ENCODE peak calls at places on chromosomes 5 and 9, in seven cellular contexts. One of them, this sample, is unnamed.
A peak's percentile ranks its signal among the peaks of the same experiment; 100 is the strongest.

GRCh38 chr5:177468329-177469058 is 4.9 kb downstream of the DBN1 start:
- DNase-seq in esophagus squamous epithelium: no peak
- DNase-seq in naive thymus-derived CD4-positive, alpha-beta T cell: no peak
- DNase-seq in dorsolateral prefrontal cortex: no peak
- DNase-seq in neuronal stem cell: no peak
- DNase-seq in caudate nucleus: no peak
- DNase-seq in uterus: no peak
- DNase-seq in this sample: no peak

GRCh38 chr9:97911528-97911927 is 10.8 kb downstream of the TRMO start:
- DNase-seq in esophagus squamous epithelium: no peak
- DNase-seq in neuronal stem cell: no peak
- DNase-seq in naive thymus-derived CD4-positive, alpha-beta T cell: no peak
- DNase-seq in uterus: no peak
- DNase-seq in dorsolateral prefrontal cortex: no peak
- DNase-seq in caudate nucleus: no peak
- DNase-seq in this sample: no peak

GRCh38 chr5:78339591-78340450 is 20.6 kb upstream of the SCAMP1 start:
- DNase-seq in caudate nucleus: no peak
- DNase-seq in naive thymus-derived CD4-positive, alpha-beta T cell: no peak
- DNase-seq in neuronal stem cell: no peak
- DNase-seq in uterus: no peak
- DNase-seq in esophagus squamous epithelium: no peak
- DNase-seq in dorsolateral prefrontal cortex: no peak
- DNase-seq in this sample: no peak

GRCh38 chr5:124839371-124839998 is 93.0 kb upstream of the ZNF608 start:
- DNase-seq in dorsolateral prefrontal cortex: no peak
- DNase-seq in uterus: no peak
- DNase-seq in caudate nucleus: no peak
- DNase-seq in esophagus squamous epithelium: no peak
- DNase-seq in neuronal stem cell: no peak
- DNase-seq in naive thymus-derived CD4-positive, alpha-beta T cell: no peak
- DNase-seq in this sample: no peak

GRCh38 chr9:83432104-83432627 is 106.0 kb downstream of the FRMD3 start:
- DNase-seq in naive thymus-derived CD4-positive, alpha-beta T cell: no peak
- DNase-seq in esophagus squamous epithelium: no peak
- DNase-seq in caudate nucleus: peak; percentile 68
- DNase-seq in neuronal stem cell: peak; percentile 18
- DNase-seq in uterus: peak; percentile 70
- DNase-seq in dorsolateral prefrontal cortex: peak; percentile 44
- DNase-seq in this sample: no peak

GRCh38 chr5:178371362-178372090 is 138.9 kb upstream of the PHYKPL start:
- DNase-seq in uterus: no peak
- DNase-seq in caudate nucleus: no peak
- DNase-seq in dorsolateral prefrontal cortex: no peak
- DNase-seq in naive thymus-derived CD4-positive, alpha-beta T cell: no peak
- DNase-seq in esophagus squamous epithelium: no peak
- DNase-seq in neuronal stem cell: no peak
- DNase-seq in this sample: no peak

GRCh38 chr5:83590966-83591365 is 119.4 kb downstream of the VCAN start:
- DNase-seq in naive thymus-derived CD4-positive, alpha-beta T cell: no peak
- DNase-seq in neuronal stem cell: no peak
- DNase-seq in caudate nucleus: no peak
- DNase-seq in dorsolateral prefrontal cortex: no peak
- DNase-seq in uterus: no peak
- DNase-seq in esophagus squamous epithelium: no peak
- DNase-seq in this sample: no peak

GRCh38 chr9:120353501-120353900 is 226.5 kb downstream of the CDK5RAP2 start:
- DNase-seq in neuronal stem cell: no peak
- DNase-seq in caudate nucleus: no peak
- DNase-seq in esophagus squamous epithelium: no peak
- DNase-seq in uterus: no peak
- DNase-seq in dorsolateral prefrontal cortex: no peak
- DNase-seq in naive thymus-derived CD4-positive, alpha-beta T cell: no peak
- DNase-seq in this sample: no peak

GRCh38 chr5:51383494-51384081 is 340 bp downstream of the ISL1 start:
- DNase-seq in naive thymus-derived CD4-positive, alpha-beta T cell: no peak
- DNase-seq in dorsolateral prefrontal cortex: no peak
- DNase-seq in neuronal stem cell: peak; percentile 30
- DNase-seq in esophagus squamous epithelium: no peak
- DNase-seq in caudate nucleus: no peak
- DNase-seq in uterus: no peak
- DNase-seq in this sample: no peak

GRCh38 chr5:29811914-29812679 is 1381.4 kb upstream of the CDH6 start:
- DNase-seq in esophagus squamous epithelium: no peak
- DNase-seq in naive thymus-derived CD4-positive, alpha-beta T cell: no peak
- DNase-seq in uterus: no peak
- DNase-seq in neuronal stem cell: no peak
- DNase-seq in caudate nucleus: no peak
- DNase-seq in dorsolateral prefrontal cortex: no peak
- DNase-seq in this sample: no peak

GRCh38 chr9:125994066-125994943 is 247.1 kb downstream of the PBX3 start:
- DNase-seq in uterus: no peak
- DNase-seq in esophagus squamous epithelium: no peak
- DNase-seq in neuronal stem cell: no peak
- DNase-seq in caudate nucleus: no peak
- DNase-seq in naive thymus-derived CD4-positive, alpha-beta T cell: no peak
- DNase-seq in dorsolateral prefrontal cortex: no peak
- DNase-seq in this sample: no peak

GRCh38 chr5:74054139-74054538 is 428.1 kb downstream of the ARHGEF28 start:
- DNase-seq in neuronal stem cell: no peak
- DNase-seq in esophagus squamous epithelium: no peak
- DNase-seq in caudate nucleus: no peak
- DNase-seq in dorsolateral prefrontal cortex: no peak
- DNase-seq in naive thymus-derived CD4-positive, alpha-beta T cell: no peak
- DNase-seq in uterus: no peak
- DNase-seq in this sample: no peak

GRCh38 chr9:32742296-32742695 is 41.0 kb upstream of the TMEM215 start:
- DNase-seq in neuronal stem cell: no peak
- DNase-seq in caudate nucleus: no peak
- DNase-seq in uterus: no peak
- DNase-seq in esophagus squamous epithelium: no peak
- DNase-seq in naive thymus-derived CD4-positive, alpha-beta T cell: no peak
- DNase-seq in dorsolateral prefrontal cortex: no peak
- DNase-seq in this sample: no peak

GRCh38 chr5:35618297-35618636 is 604 bp downstream of the SPEF2 start:
- DNase-seq in neuronal stem cell: no peak
- DNase-seq in caudate nucleus: no peak
- DNase-seq in dorsolateral prefrontal cortex: no peak
- DNase-seq in esophagus squamous epithelium: no peak
- DNase-seq in naive thymus-derived CD4-positive, alpha-beta T cell: no peak
- DNase-seq in uterus: no peak
- DNase-seq in this sample: no peak

GRCh38 chr5:173928871-173929574 is 40.9 kb downstream of the CPEB4 start:
- DNase-seq in naive thymus-derived CD4-positive, alpha-beta T cell: no peak
- DNase-seq in uterus: no peak
- DNase-seq in caudate nucleus: no peak
- DNase-seq in dorsolateral prefrontal cortex: no peak
- DNase-seq in neuronal stem cell: no peak
- DNase-seq in esophagus squamous epithelium: no peak
- DNase-seq in this sample: no peak

GRCh38 chr9:108551030-108551964 is 304.5 kb downstream of the ACTL7B start:
- DNase-seq in naive thymus-derived CD4-positive, alpha-beta T cell: no peak
- DNase-seq in neuronal stem cell: no peak
- DNase-seq in caudate nucleus: no peak
- DNase-seq in uterus: no peak
- DNase-seq in dorsolateral prefrontal cortex: no peak
- DNase-seq in esophagus squamous epithelium: no peak
- DNase-seq in this sample: no peak

DNA sequence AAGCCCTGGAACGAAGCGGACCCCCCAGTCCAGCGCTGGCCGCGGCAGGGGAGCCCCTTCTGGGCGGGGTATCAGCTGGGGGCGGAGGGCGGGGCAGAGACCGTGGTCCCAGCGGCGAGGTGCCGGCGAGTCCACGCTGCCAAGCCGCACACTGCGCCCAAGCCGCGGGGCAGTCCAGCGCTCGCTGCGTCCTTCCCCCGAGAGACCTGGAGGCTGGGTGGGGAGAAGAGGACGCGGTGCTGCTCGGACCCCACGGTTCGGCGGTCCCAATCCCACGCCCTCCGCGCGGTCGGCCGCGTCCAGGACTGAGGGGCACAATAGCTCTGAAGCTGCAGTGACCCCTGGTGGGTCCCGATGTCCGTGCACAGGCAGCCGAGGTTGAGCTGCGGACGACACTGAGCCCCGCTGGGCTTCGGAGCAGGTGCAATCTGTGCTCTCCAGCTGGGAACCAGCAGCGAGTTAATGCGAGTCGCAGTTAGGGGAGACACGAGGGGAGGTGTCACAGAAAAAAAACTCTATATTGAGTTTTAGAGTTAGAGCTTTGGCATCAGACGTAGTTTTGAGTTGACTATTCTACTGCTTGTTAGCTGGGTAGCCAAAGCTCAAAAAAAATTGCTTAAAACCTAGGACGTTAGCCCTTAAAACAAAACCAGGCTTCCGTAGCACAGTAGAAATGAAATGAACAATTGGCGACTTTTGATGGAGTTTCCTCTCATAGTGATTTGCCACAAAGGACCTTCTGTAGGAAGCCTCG is 1.2 kb upstream of the EPB41L4A start:
- DNase-seq in dorsolateral prefrontal cortex: peak; percentile 80
- DNase-seq in naive thymus-derived CD4-positive, alpha-beta T cell: no peak
- DNase-seq in neuronal stem cell: peak; percentile 77
- DNase-seq in uterus: peak; percentile 68
- DNase-seq in esophagus squamous epithelium: peak; percentile 22
- DNase-seq in caudate nucleus: peak; percentile 72
- DNase-seq in this sample: peak; percentile 88
- H3K27ac ChIP-seq in dorsolateral prefrontal cortex: no peak overlapping the region
- H3K27ac ChIP-seq in naive thymus-derived CD4-positive, alpha-beta T cell: no peak overlapping the region
- H3K27ac ChIP-seq in neuronal stem cell: no peak overlapping the region
- H3K27ac ChIP-seq in uterus: peak overlapping the region; percentile 72
- H3K27ac ChIP-seq in esophagus squamous epithelium: peak overlapping the region; percentile 86
- H3K27ac ChIP-seq in caudate nucleus: peak overlapping the region; percentile 27
- H3K27ac ChIP-seq in this sample: peak overlapping the region; percentile 84

GRCh38 chr5:172044631-172045314 is 38.3 kb upstream of the FBXW11 start:
- DNase-seq in neuronal stem cell: no peak
- DNase-seq in dorsolateral prefrontal cortex: no peak
- DNase-seq in esophagus squamous epithelium: no peak
- DNase-seq in naive thymus-derived CD4-positive, alpha-beta T cell: no peak
- DNase-seq in uterus: no peak
- DNase-seq in caudate nucleus: no peak
- DNase-seq in this sample: no peak
- H3K27ac ChIP-seq in neuronal stem cell: no peak overlapping the region
- H3K27ac ChIP-seq in dorsolateral prefrontal cortex: no peak overlapping the region
- H3K27ac ChIP-seq in esophagus squamous epithelium: no peak overlapping the region
- H3K27ac ChIP-seq in naive thymus-derived CD4-positive, alpha-beta T cell: no peak overlapping the region
- H3K27ac ChIP-seq in uterus: no peak overlapping the region
- H3K27ac ChIP-seq in caudate nucleus: no peak overlapping the region
- H3K27ac ChIP-seq in this sample: no peak overlapping the region

DNA sequence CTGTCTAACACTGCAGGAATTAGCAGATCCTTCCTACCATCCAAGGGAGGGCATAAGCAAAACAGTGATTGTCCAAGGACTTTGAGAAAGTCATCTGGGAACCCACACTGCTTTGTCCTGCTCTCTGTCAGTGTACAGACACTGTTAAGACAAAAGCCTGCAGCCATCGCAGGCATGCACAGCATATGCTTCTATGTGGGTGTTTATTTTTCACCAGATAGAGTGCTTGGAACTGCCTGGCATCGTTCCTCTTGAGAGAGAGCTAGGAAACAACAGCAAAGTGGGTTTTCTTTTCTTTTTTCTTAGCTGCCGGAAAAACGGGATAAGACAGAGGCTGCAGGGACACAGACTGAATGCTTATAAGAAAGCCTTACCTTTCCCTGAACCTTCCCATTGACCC is 212.3 kb downstream of the ICE1 start:
- DNase-seq in dorsolateral prefrontal cortex: no peak
- DNase-seq in caudate nucleus: no peak
- DNase-seq in naive thymus-derived CD4-positive, alpha-beta T cell: no peak
- DNase-seq in uterus: no peak
- DNase-seq in neuronal stem cell: no peak
- DNase-seq in esophagus squamous epithelium: no peak
- DNase-seq in this sample: no peak
- H3K27ac ChIP-seq in dorsolateral prefrontal cortex: no peak overlapping the region
- H3K27ac ChIP-seq in caudate nucleus: no peak overlapping the region
- H3K27ac ChIP-seq in naive thymus-derived CD4-positive, alpha-beta T cell: no peak overlapping the region
- H3K27ac ChIP-seq in uterus: no peak overlapping the region
- H3K27ac ChIP-seq in neuronal stem cell: no peak overlapping the region
- H3K27ac ChIP-seq in esophagus squamous epithelium: no peak overlapping the region
- H3K27ac ChIP-seq in this sample: no peak overlapping the region

DNA sequence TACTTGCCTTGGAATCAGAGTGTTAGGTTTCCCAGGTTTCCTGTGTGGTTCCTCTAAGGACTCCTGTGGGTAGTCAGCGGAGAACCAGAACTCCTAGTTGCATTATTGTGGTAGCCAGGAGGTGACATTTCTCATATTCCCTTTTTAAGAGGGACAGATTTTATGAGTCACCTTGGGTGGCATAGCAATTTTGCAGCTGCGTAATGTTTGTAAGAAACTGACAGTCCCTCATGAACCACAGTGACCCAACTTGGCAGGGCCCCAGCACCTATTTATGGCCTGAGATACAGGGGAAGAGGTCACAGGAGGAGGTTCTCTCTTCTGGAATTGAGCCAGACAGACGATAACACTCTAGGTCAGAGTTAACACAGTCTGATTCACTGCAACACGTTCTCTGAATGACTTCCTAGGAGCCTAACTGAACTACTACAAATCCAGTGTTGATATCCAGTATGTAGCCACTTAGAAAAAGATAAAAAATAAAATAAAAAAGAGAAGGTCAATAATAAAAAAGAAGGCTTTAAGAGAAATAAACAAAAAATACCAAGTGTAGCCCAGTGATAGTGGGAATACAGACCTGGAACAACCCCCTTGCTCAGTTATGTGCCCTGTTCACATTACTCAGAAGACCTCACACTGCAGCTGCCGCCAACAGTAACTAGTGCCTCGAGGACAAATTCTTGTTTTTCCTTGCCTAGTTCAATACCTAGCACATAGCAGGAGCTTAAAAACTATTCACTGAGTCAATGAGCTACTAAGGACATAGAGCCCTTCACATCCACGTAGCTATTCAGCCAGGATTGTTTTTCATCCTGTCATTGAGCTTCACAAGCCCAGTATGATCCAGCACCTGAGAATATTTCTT is 50.7 kb upstream of the VLDLR start:
- DNase-seq in neuronal stem cell: no peak
- DNase-seq in uterus: peak; percentile 78
- DNase-seq in esophagus squamous epithelium: no peak
- DNase-seq in dorsolateral prefrontal cortex: no peak
- DNase-seq in caudate nucleus: no peak
- DNase-seq in naive thymus-derived CD4-positive, alpha-beta T cell: no peak
- DNase-seq in this sample: peak; percentile 37
- H3K27ac ChIP-seq in neuronal stem cell: no peak overlapping the region
- H3K27ac ChIP-seq in uterus: no peak overlapping the region
- H3K27ac ChIP-seq in esophagus squamous epithelium: no peak overlapping the region
- H3K27ac ChIP-seq in dorsolateral prefrontal cortex: no peak overlapping the region
- H3K27ac ChIP-seq in caudate nucleus: no peak overlapping the region
- H3K27ac ChIP-seq in naive thymus-derived CD4-positive, alpha-beta T cell: no peak overlapping the region
- H3K27ac ChIP-seq in this sample: peak overlapping the region; percentile 36